ENCODE peak calls at places on chromosomes 5 and 9, in ten cellular contexts. One of them, this sample, is unnamed.

GRCh38 chr5:42301349-42301748 is 121.9 kb upstream of the GHR start:
- DNase-seq in D341Med: no peak
- DNase-seq in HEK293T: no peak
- DNase-seq in stimulated activated CD4-positive, alpha-beta T cell treated with anti-CD3 and anti-CD28 coated beads, Interleukin-1b, Interleukin-23, amount 100 ng/mL, for 48 hours: no peak
- DNase-seq in cardiac muscle cell: no peak
- DNase-seq in HAP-1: no peak
- DNase-seq in GM13976: no peak
- DNase-seq in progenitor cell of endocrine pancreas: no peak
- DNase-seq in brain microvascular endothelial cell: peak
- DNase-seq in NCI-H1417: no peak
- DNase-seq in this sample: no peak

GRCh38 chr5:60382761-60383160 is 317.2 kb downstream of the DEPDC1B start:
- DNase-seq in D341Med: peak
- DNase-seq in HEK293T: peak
- DNase-seq in stimulated activated CD4-positive, alpha-beta T cell treated with anti-CD3 and anti-CD28 coated beads, Interleukin-1b, Interleukin-23, amount 100 ng/mL, for 48 hours: no peak
- DNase-seq in cardiac muscle cell: peak
- DNase-seq in HAP-1: peak
- DNase-seq in GM13976: peak
- DNase-seq in progenitor cell of endocrine pancreas: no peak
- DNase-seq in brain microvascular endothelial cell: peak
- DNase-seq in NCI-H1417: peak
- DNase-seq in this sample: no peak

GRCh38 chr9:137431416-137431931 is 8.3 kb downstream of the NOXA1 start:
- DNase-seq in D341Med: no peak
- DNase-seq in HEK293T: no peak
- DNase-seq in stimulated activated CD4-positive, alpha-beta T cell treated with anti-CD3 and anti-CD28 coated beads, Interleukin-1b, Interleukin-23, amount 100 ng/mL, for 48 hours: no peak
- DNase-seq in cardiac muscle cell: no peak
- DNase-seq in HAP-1: no peak
- DNase-seq in GM13976: no peak
- DNase-seq in progenitor cell of endocrine pancreas: peak
- DNase-seq in brain microvascular endothelial cell: no peak
- DNase-seq in NCI-H1417: no peak
- DNase-seq in this sample: no peak

GRCh38 chr9:136451221-136451877 is 11.7 kb upstream of the INPP5E start:
- DNase-seq in D341Med: no peak
- DNase-seq in HEK293T: no peak
- DNase-seq in stimulated activated CD4-positive, alpha-beta T cell treated with anti-CD3 and anti-CD28 coated beads, Interleukin-1b, Interleukin-23, amount 100 ng/mL, for 48 hours: no peak
- DNase-seq in cardiac muscle cell: no peak
- DNase-seq in HAP-1: no peak
- DNase-seq in GM13976: no peak
- DNase-seq in progenitor cell of endocrine pancreas: no peak
- DNase-seq in brain microvascular endothelial cell: no peak
- DNase-seq in NCI-H1417: no peak
- DNase-seq in this sample: no peak

GRCh38 chr9:128723352-128723865 is 518 bp downstream of the ZDHHC12 start:
- DNase-seq in D341Med: no peak
- DNase-seq in HEK293T: no peak
- DNase-seq in stimulated activated CD4-positive, alpha-beta T cell treated with anti-CD3 and anti-CD28 coated beads, Interleukin-1b, Interleukin-23, amount 100 ng/mL, for 48 hours: no peak
- DNase-seq in cardiac muscle cell: no peak
- DNase-seq in HAP-1: no peak
- DNase-seq in GM13976: no peak
- DNase-seq in progenitor cell of endocrine pancreas: no peak
- DNase-seq in brain microvascular endothelial cell: no peak
- DNase-seq in NCI-H1417: no peak
- DNase-seq in this sample: peak

GRCh38 chr9:133356391-133357091 is at the start of the genes SURF1 and SURF2:
- DNase-seq in D341Med: peak
- DNase-seq in HEK293T: peak
- DNase-seq in stimulated activated CD4-positive, alpha-beta T cell treated with anti-CD3 and anti-CD28 coated beads, Interleukin-1b, Interleukin-23, amount 100 ng/mL, for 48 hours: peak
- DNase-seq in cardiac muscle cell: peak
- DNase-seq in HAP-1: peak
- DNase-seq in GM13976: peak
- DNase-seq in progenitor cell of endocrine pancreas: peak
- DNase-seq in brain microvascular endothelial cell: peak
- DNase-seq in NCI-H1417: peak
- DNase-seq in this sample: peak

GRCh38 chr5:59287884-59288283 is 605.6 kb downstream of the PDE4D start:
- DNase-seq in D341Med: no peak
- DNase-seq in HEK293T: no peak
- DNase-seq in stimulated activated CD4-positive, alpha-beta T cell treated with anti-CD3 and anti-CD28 coated beads, Interleukin-1b, Interleukin-23, amount 100 ng/mL, for 48 hours: no peak
- DNase-seq in cardiac muscle cell: no peak
- DNase-seq in HAP-1: no peak
- DNase-seq in GM13976: no peak
- DNase-seq in progenitor cell of endocrine pancreas: no peak
- DNase-seq in brain microvascular endothelial cell: no peak
- DNase-seq in NCI-H1417: no peak
- DNase-seq in this sample: no peak

GRCh38 chr9:29556317-29556716 is 1983.0 kb upstream of the C9orf72 start:
- DNase-seq in D341Med: no peak
- DNase-seq in HEK293T: no peak
- DNase-seq in stimulated activated CD4-positive, alpha-beta T cell treated with anti-CD3 and anti-CD28 coated beads, Interleukin-1b, Interleukin-23, amount 100 ng/mL, for 48 hours: no peak
- DNase-seq in cardiac muscle cell: peak
- DNase-seq in HAP-1: no peak
- DNase-seq in GM13976: no peak
- DNase-seq in progenitor cell of endocrine pancreas: no peak
- DNase-seq in brain microvascular endothelial cell: peak
- DNase-seq in NCI-H1417: no peak
- DNase-seq in this sample: no peak

GRCh38 chr9:98172604-98173003 is 19.8 kb downstream of the CORO2A start:
- DNase-seq in D341Med: no peak
- DNase-seq in HEK293T: peak
- DNase-seq in stimulated activated CD4-positive, alpha-beta T cell treated with anti-CD3 and anti-CD28 coated beads, Interleukin-1b, Interleukin-23, amount 100 ng/mL, for 48 hours: no peak
- DNase-seq in cardiac muscle cell: no peak
- DNase-seq in HAP-1: no peak
- DNase-seq in GM13976: no peak
- DNase-seq in progenitor cell of endocrine pancreas: no peak
- DNase-seq in brain microvascular endothelial cell: no peak
- DNase-seq in NCI-H1417: peak
- DNase-seq in this sample: no peak

GRCh38 chr5:446066-446725 is 3.2 kb downstream of the EXOC3 start:
- DNase-seq in D341Med: peak
- DNase-seq in HEK293T: no peak
- DNase-seq in stimulated activated CD4-positive, alpha-beta T cell treated with anti-CD3 and anti-CD28 coated beads, Interleukin-1b, Interleukin-23, amount 100 ng/mL, for 48 hours: no peak
- DNase-seq in cardiac muscle cell: no peak
- DNase-seq in HAP-1: no peak
- DNase-seq in GM13976: no peak
- DNase-seq in progenitor cell of endocrine pancreas: no peak
- DNase-seq in brain microvascular endothelial cell: no peak
- DNase-seq in NCI-H1417: no peak
- DNase-seq in this sample: no peak

GRCh38 chr5:164422400-164422799 is 917.0 kb downstream of the MAT2B start:
- DNase-seq in D341Med: peak
- DNase-seq in HEK293T: peak
- DNase-seq in stimulated activated CD4-positive, alpha-beta T cell treated with anti-CD3 and anti-CD28 coated beads, Interleukin-1b, Interleukin-23, amount 100 ng/mL, for 48 hours: no peak
- DNase-seq in cardiac muscle cell: peak
- DNase-seq in HAP-1: no peak
- DNase-seq in GM13976: no peak
- DNase-seq in progenitor cell of endocrine pancreas: no peak
- DNase-seq in brain microvascular endothelial cell: no peak
- DNase-seq in NCI-H1417: no peak
- DNase-seq in this sample: no peak

This sample was measured in D721Med.